ENCODE peak calls at places on chromosome 17, in four cellular contexts. F, V, K and A are unnamed samples. For H3K27me3, the result is how much of the 10 kb centered on the place peaks cover.

GRCh38 chr17:28390123-28390522 is 15.9 kb downstream of the SLC46A1 start:
- DNase-seq in V (no peak), F (no peak), K (no peak), A (no peak)

GRCh38 chr17:39701012-39701783 is 1.3 kb downstream of the ERBB2 start:
- DNase-seq in V (no peak), F (no peak), K (no peak), A (no peak)

GRCh38 chr17:76550712-76551615 is 11.1 kb downstream of the PRCD start:
- DNase-seq in F (no peak), V (no peak), K (no peak), A (no peak)

GRCh38 chr17:73003487-73003886 is 89.0 kb downstream of the SLC39A11 start:
- DNase-seq in F (no peak), K (no peak), V (no peak), A (no peak)

GRCh38 chr17:38870259-38871165 is 654 bp downstream of the LASP1 start:
- DNase-seq in V (peak), K (no peak), F (peak), A (no peak)

GRCh38 chr17:28598389-28598788 is 436 bp downstream of the SPAG5 start:
- DNase-seq in F (no peak), K (no peak), V (no peak), A (no peak)

GRCh38 chr17:28667870-28668269 is 5.9 kb downstream of the SUPT6H start:
- DNase-seq in F (no peak), V (no peak), K (no peak), A (no peak)

GRCh38 chr17:73628642-73629552 is 15.3 kb downstream of the SDK2 start:
- DNase-seq in K (no peak), V (no peak), F (no peak), A (no peak)

GRCh38 chr17:79937435-79937870 is 98.2 kb upstream of the CBX4 start:
- DNase-seq in V (no peak), K (no peak), F (no peak), A (no peak)

GRCh38 chr17:3022197-3022596 is 41.2 kb downstream of the OR1D5 start:
- DNase-seq in F (no peak), V (no peak), K (no peak), A (no peak)

DNA sequence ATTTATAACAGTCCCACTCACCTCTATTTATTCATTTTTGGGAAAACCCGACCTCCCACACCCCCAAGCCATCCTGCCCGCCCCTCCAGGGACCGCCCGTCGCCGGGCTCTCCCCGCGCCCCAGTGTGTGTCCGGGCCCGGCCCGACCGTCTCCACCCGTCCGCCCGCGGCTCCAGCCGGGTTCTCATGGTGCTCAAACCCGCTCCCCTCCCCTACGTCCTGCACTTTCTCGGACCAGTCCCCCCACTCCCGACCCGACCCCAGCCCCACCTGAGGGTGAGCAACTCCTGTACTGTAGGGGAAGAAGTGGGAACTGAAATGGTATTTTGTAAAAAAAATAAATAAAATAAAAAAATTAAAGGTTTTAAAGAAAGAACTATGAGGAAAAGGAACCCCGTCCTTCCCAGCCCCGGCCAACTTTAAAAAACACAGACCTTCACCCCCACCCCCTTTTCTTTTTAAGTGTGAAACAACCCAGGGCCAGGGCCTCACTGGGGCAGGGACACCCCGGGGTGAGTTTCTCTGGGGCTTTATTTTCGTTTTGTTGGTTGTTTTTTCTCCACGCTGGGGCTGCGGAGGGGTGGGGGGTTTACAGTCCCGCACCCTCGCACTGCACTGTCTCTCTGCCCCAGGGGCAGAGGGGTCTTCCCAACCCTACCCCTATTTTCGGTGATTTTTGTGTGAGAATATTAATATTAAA is 638 bp upstream of the TMEM88 start:
- DNase-seq in K (no peak), V (no peak), F (no peak), A (no peak)
- H3K4me3 ChIP-seq in K (no peak), V (no peak), F (peak), A (no peak)

DNA sequence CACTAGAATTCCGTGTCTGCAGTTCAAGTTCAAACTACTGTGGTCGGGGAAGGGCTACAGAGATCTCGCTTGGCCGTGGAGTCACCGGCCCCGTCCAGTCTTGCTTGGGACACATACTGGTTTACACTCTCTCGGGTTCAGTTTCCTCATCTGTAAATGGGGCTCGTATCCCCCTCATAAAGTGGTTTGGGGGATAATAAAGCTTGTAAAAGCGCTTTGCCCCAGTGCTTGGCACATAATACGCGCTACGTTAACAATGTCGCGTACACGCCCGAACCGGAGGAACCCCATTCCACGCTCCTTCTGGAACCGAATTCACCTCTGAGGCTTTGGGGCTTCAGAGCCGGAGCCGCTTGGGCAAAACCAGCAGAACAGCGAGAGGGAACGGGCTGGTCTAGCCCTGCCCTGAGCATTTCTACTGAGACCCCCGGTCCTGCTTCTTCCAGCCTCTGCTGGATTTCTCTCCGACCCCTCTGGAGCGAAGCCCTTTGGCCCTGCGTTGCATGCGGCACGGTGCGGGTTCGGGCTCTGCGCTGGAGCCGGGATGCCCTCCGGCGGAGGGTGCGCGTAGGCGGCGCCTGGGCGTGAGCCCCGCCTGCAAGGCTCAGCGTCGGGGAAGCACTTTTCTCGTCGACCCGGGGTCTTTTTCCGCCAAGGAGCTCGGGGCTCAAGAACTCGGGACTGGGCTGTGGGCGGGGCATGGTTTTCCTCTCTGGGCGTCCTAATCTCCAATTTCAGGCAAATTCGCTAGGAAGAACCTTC is 26.1 kb upstream of the HOXB13 start:
- DNase-seq in V (no peak), F (no peak), K (no peak), A (no peak)
- H3K27me3 ChIP-seq in V (half or more), F (half or more), K (half or more), A (half or more)

DNA sequence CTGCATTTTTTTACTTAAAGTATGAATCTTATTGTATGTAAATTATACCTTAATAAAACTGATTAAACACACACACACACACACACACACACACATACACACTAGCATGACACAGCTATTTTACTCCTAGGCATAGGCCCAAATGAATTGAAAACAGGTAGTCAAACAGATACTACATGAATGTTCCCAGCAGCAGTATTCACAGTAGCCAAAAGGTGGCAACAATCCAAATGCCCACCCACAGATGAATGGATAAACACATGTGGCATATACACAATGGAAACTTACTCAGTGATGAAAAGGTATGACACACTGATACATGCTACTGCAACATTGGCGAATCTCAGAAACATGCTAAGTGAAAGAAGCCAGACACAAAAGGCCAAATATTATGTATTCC is 223.5 kb downstream of the CYB561 start:
- DNase-seq in V (no peak), F (no peak), K (peak), A (no peak)
- TF ChIP-seq CTCF in V (no peak), F (no peak), K (peak), A (no peak)

GRCh38 chr17:58693208-58693607 is 806 bp downstream of the RAD51C start:
- DNase-seq in F (no peak), K (no peak), V (no peak), A (no peak)
- H3K4me3 ChIP-seq in F (peak), K (peak), V (peak), A (peak)

DNA sequence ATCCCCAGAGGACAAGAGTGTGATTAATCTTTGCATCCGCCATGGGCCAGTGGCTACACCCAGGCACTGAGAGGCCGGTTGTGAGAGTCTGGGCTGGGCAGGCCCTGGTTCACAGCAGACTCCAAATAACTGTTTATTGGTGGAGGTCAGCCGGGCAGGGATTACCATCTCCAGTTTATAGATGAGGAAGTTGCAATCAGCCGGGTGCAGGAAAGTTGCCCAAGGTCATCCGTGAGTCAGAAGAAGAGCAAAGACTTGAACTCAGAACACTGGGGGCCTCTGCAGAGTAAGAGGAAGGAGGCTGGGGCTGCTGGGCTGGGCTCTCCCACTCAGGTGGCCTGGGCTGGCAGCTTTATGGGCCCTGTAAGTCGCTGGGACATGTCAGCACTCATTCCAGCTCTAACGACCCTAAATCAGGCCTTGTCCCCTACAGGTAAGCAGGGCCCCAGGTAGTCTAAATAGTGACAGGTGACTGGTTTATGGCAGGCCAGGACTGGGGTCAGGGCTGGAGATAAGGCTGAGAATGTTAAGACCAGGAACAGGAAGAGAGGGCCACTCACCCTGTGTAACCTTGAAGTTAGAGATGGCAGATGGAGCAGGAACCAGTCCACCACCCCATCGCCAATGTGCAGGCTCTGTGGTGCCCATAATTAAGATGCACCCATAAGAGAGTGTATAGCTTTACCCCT is 2.1 kb upstream of the CA4 start:
- DNase-seq in K (no peak), V (no peak), F (no peak), A (no peak)
- H3K27me3 ChIP-seq in K (under half), V (under half), F (half or more), A (under half)

GRCh38 chr17:14301279-14301760 is 439 bp downstream of the HS3ST3B1 start:
- DNase-seq in V (no peak), F (peak), K (no peak), A (no peak)
- TF ChIP-seq CTCF in V (no peak), F (peak), K (peak), A (no peak)

GRCh38 chr17:77733576-77734296 is 224.8 kb upstream of the TNRC6C start:
- DNase-seq in F (no peak), K (no peak), V (no peak), A (no peak)
- H3K4me3 ChIP-seq in F (peak), K (no peak), V (no peak), A (no peak)

DNA sequence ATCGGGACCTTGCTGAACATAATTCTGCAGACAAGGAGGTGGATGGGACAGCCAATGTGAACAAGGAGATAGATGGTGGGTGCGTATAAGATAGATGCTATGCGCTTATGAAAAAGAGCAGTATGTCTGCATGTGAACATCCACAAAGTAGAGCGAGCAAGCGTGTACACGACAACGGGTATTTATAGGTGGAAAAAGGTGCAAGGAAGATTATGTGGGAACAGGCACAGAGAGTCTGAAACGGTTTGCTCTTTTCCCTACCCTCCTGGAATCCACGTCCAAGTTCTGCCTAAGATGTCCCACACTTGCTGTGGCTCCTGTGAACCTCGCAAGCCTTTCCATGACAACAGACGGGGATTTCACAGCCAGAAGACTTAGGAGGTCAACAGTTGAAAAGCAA is 43.0 kb downstream of the SNX11 start:
- DNase-seq in F (no peak), K (no peak), V (no peak), A (no peak)
- H3K27me3 ChIP-seq in F (half or more), K (half or more), V (under half), A (under half)

GRCh38 chr17:7612294-7612640 is 2.4 kb downstream of the FXR2 start:
- DNase-seq in F (no peak), K (no peak), V (no peak), A (no peak)

GRCh38 chr17:7614422-7615264 is at the start of gene FXR2:
- DNase-seq in K (peak), V (peak), F (peak), A (peak)

GRCh38 chr17:7611635-7612293 is 2.9 kb downstream of the FXR2 start:
- DNase-seq in V (no peak), F (no peak), K (no peak), A (no peak)

GRCh38 chr17:7615265-7615747 is 609 bp upstream of the FXR2 start:
- DNase-seq in V (no peak), K (no peak), F (no peak), A (no peak)

DNA sequence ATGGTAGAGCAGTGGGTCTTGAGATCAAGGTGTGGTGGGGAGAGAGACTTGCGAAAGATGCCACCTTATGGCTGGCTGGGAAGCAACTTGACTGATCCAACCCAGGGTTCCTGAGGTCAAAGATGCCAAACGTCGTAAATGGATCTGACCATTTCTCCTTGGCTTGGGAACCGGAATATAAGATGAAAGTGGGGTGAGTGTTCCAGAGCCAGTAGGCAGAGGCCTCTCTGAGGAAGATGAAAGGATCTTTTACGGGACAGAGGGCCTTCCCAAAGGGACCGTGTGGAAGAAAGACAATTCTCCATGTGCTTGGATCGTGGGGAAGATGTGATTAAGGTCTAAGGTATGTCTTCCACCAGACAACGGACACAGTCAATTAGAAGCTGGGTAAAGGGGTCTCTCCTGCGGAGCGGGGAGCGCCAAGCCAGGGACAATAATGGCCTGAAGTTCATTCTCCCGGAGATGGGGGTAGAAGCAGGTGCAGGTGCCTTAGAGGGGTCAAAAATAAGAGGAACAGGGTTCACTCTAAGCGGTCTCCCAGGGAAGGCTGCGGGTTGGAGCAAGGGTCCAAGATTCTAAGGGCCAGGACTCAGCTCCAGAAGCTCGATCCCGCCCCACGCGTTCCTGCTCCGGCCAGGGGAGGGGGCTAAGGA is 802 bp downstream of the FXR2 start:
- DNase-seq in K (peak), V (no peak), F (no peak), A (no peak)
- TF ChIP-seq CTCF in K (peak), V (no peak), F (no peak), A (no peak)